ENCODE peak calls at places on chromosomes 12 and 14, in ten cellular contexts. One of them, this sample, is unnamed.

GRCh38 chr14:96243785-96244184 is 12.2 kb upstream of the BDKRB1 start:
- DNase-seq in smooth muscle cell of the brain vasculature: no peak
- DNase-seq in NCI-H748 treated with DMSO at 0.1 percent for 48 hours: no peak
- DNase-seq in A172: no peak
- DNase-seq in stimulated activated CD4-positive, alpha-beta T cell treated with anti-CD3 and anti-CD28 coated beads, Interleukin-1b, Interleukin-23, amount 100 ng/mL, for 24 hours: no peak
- DNase-seq in T follicular helper cell: no peak
- DNase-seq in AG20443: no peak
- DNase-seq in AG09309: no peak
- DNase-seq in NCI-H524: no peak
- DNase-seq in NCI-H1105 treated with DMSO at 0.1 percent for 48 hours: no peak
- DNase-seq in this sample: no peak

GRCh38 chr12:118188690-118189371 is 52.9 kb downstream of the PEBP1 start:
- DNase-seq in smooth muscle cell of the brain vasculature: no peak
- DNase-seq in NCI-H748 treated with DMSO at 0.1 percent for 48 hours: peak; percentile 24
- DNase-seq in A172: peak; percentile 9
- DNase-seq in stimulated activated CD4-positive, alpha-beta T cell treated with anti-CD3 and anti-CD28 coated beads, Interleukin-1b, Interleukin-23, amount 100 ng/mL, for 24 hours: no peak
- DNase-seq in T follicular helper cell: no peak
- DNase-seq in AG20443: peak; percentile 77
- DNase-seq in AG09309: no peak
- DNase-seq in NCI-H524: no peak
- DNase-seq in NCI-H1105 treated with DMSO at 0.1 percent for 48 hours: no peak
- DNase-seq in this sample: no peak

GRCh38 chr14:55707365-55707804 is 127.4 kb downstream of the KTN1 start:
- DNase-seq in smooth muscle cell of the brain vasculature: no peak
- DNase-seq in NCI-H748 treated with DMSO at 0.1 percent for 48 hours: peak; percentile 32
- DNase-seq in A172: peak; percentile 13
- DNase-seq in stimulated activated CD4-positive, alpha-beta T cell treated with anti-CD3 and anti-CD28 coated beads, Interleukin-1b, Interleukin-23, amount 100 ng/mL, for 24 hours: no peak
- DNase-seq in T follicular helper cell: no peak
- DNase-seq in AG20443: peak; percentile 52
- DNase-seq in AG09309: peak; percentile 29
- DNase-seq in NCI-H524: peak; percentile 13
- DNase-seq in NCI-H1105 treated with DMSO at 0.1 percent for 48 hours: peak; percentile 63
- DNase-seq in this sample: peak; percentile 54

GRCh38 chr12:95511962-95512361 is 38.0 kb downstream of the METAP2 start:
- DNase-seq in smooth muscle cell of the brain vasculature: no peak
- DNase-seq in NCI-H748 treated with DMSO at 0.1 percent for 48 hours: no peak
- DNase-seq in A172: no peak
- DNase-seq in stimulated activated CD4-positive, alpha-beta T cell treated with anti-CD3 and anti-CD28 coated beads, Interleukin-1b, Interleukin-23, amount 100 ng/mL, for 24 hours: no peak
- DNase-seq in T follicular helper cell: no peak
- DNase-seq in AG20443: no peak
- DNase-seq in AG09309: no peak
- DNase-seq in NCI-H524: no peak
- DNase-seq in NCI-H1105 treated with DMSO at 0.1 percent for 48 hours: no peak
- DNase-seq in this sample: no peak

GRCh38 chr12:104975621-104976343 is 10.3 kb upstream of the NOPCHAP1 start:
- DNase-seq in smooth muscle cell of the brain vasculature: no peak
- DNase-seq in NCI-H748 treated with DMSO at 0.1 percent for 48 hours: no peak
- DNase-seq in A172: peak; percentile 40
- DNase-seq in stimulated activated CD4-positive, alpha-beta T cell treated with anti-CD3 and anti-CD28 coated beads, Interleukin-1b, Interleukin-23, amount 100 ng/mL, for 24 hours: no peak
- DNase-seq in T follicular helper cell: no peak
- DNase-seq in AG20443: peak; percentile 50
- DNase-seq in AG09309: no peak
- DNase-seq in NCI-H524: no peak
- DNase-seq in NCI-H1105 treated with DMSO at 0.1 percent for 48 hours: no peak
- DNase-seq in this sample: no peak

GRCh38 chr12:67986632-67987031 is 2.6 kb upstream of the IFNG-AS1 start:
- DNase-seq in smooth muscle cell of the brain vasculature: no peak
- DNase-seq in NCI-H748 treated with DMSO at 0.1 percent for 48 hours: no peak
- DNase-seq in A172: no peak
- DNase-seq in stimulated activated CD4-positive, alpha-beta T cell treated with anti-CD3 and anti-CD28 coated beads, Interleukin-1b, Interleukin-23, amount 100 ng/mL, for 24 hours: no peak
- DNase-seq in T follicular helper cell: no peak
- DNase-seq in AG20443: no peak
- DNase-seq in AG09309: no peak
- DNase-seq in NCI-H524: no peak
- DNase-seq in NCI-H1105 treated with DMSO at 0.1 percent for 48 hours: no peak
- DNase-seq in this sample: no peak

GRCh38 chr12:23949212-23950010 is at the start of gene SOX5:
- DNase-seq in smooth muscle cell of the brain vasculature: no peak
- DNase-seq in NCI-H748 treated with DMSO at 0.1 percent for 48 hours: peak; percentile 31
- DNase-seq in A172: no peak
- DNase-seq in stimulated activated CD4-positive, alpha-beta T cell treated with anti-CD3 and anti-CD28 coated beads, Interleukin-1b, Interleukin-23, amount 100 ng/mL, for 24 hours: no peak
- DNase-seq in T follicular helper cell: no peak
- DNase-seq in AG20443: peak; percentile 8
- DNase-seq in AG09309: no peak
- DNase-seq in NCI-H524: peak; percentile 92
- DNase-seq in NCI-H1105 treated with DMSO at 0.1 percent for 48 hours: peak; percentile 67
- DNase-seq in this sample: peak; percentile 61

GRCh38 chr12:26995706-26996105 is 18.5 kb downstream of the TM7SF3 start:
- DNase-seq in smooth muscle cell of the brain vasculature: no peak
- DNase-seq in NCI-H748 treated with DMSO at 0.1 percent for 48 hours: no peak
- DNase-seq in A172: no peak
- DNase-seq in stimulated activated CD4-positive, alpha-beta T cell treated with anti-CD3 and anti-CD28 coated beads, Interleukin-1b, Interleukin-23, amount 100 ng/mL, for 24 hours: no peak
- DNase-seq in T follicular helper cell: no peak
- DNase-seq in AG20443: no peak
- DNase-seq in AG09309: no peak
- DNase-seq in NCI-H524: no peak
- DNase-seq in NCI-H1105 treated with DMSO at 0.1 percent for 48 hours: no peak
- DNase-seq in this sample: no peak

GRCh38 chr12:87679262-87679661 is 349.9 kb downstream of the C12orf50 start:
- DNase-seq in smooth muscle cell of the brain vasculature: no peak
- DNase-seq in NCI-H748 treated with DMSO at 0.1 percent for 48 hours: no peak
- DNase-seq in A172: no peak
- DNase-seq in stimulated activated CD4-positive, alpha-beta T cell treated with anti-CD3 and anti-CD28 coated beads, Interleukin-1b, Interleukin-23, amount 100 ng/mL, for 24 hours: no peak
- DNase-seq in T follicular helper cell: no peak
- DNase-seq in AG20443: peak; percentile 13
- DNase-seq in AG09309: no peak
- DNase-seq in NCI-H524: no peak
- DNase-seq in NCI-H1105 treated with DMSO at 0.1 percent for 48 hours: no peak
- DNase-seq in this sample: no peak